ENCODE peak calls at places on chromosomes 1 and 21, in five cellular contexts. One of them, this sample, is unnamed.

GRCh38 chr1:178713270-178713669 is 11.8 kb upstream of the RALGPS2 start:
- DNase-seq in kidney: no peak
- DNase-seq in osteocyte: no peak
- DNase-seq in cardiac muscle cell: no peak
- DNase-seq in endothelial cell: no peak
- DNase-seq in this sample: no peak

GRCh38 chr1:107477233-107477632 is 336.4 kb downstream of the NTNG1 start:
- DNase-seq in kidney: no peak
- DNase-seq in osteocyte: no peak
- DNase-seq in cardiac muscle cell: no peak
- DNase-seq in endothelial cell: no peak
- DNase-seq in this sample: no peak

GRCh38 chr1:65075123-65075976 is 72.7 kb upstream of the AK4 start:
- DNase-seq in kidney: no peak
- DNase-seq in osteocyte: no peak
- DNase-seq in cardiac muscle cell: peak
- DNase-seq in endothelial cell: peak
- DNase-seq in this sample: peak

GRCh38 chr1:228081578-228082259 is 789 bp upstream of the ARF1 start:
- DNase-seq in kidney: no peak
- DNase-seq in osteocyte: no peak
- DNase-seq in cardiac muscle cell: peak
- DNase-seq in endothelial cell: no peak
- DNase-seq in this sample: peak

GRCh38 chr1:245261786-245262185 is 107.0 kb downstream of the KIF26B start:
- DNase-seq in kidney: no peak
- DNase-seq in osteocyte: no peak
- DNase-seq in cardiac muscle cell: no peak
- DNase-seq in endothelial cell: no peak
- DNase-seq in this sample: no peak

GRCh38 chr1:28365864-28366263 is 3.7 kb upstream of the PHACTR4 start:
- DNase-seq in kidney: no peak
- DNase-seq in osteocyte: no peak
- DNase-seq in cardiac muscle cell: no peak
- DNase-seq in endothelial cell: no peak
- DNase-seq in this sample: no peak

GRCh38 chr1:84582802-84583587 is 8.8 kb upstream of the CTBS start:
- DNase-seq in kidney: no peak
- DNase-seq in osteocyte: no peak
- DNase-seq in cardiac muscle cell: peak
- DNase-seq in endothelial cell: no peak
- DNase-seq in this sample: no peak

GRCh38 chr1:226223786-226224244 is 351 bp downstream of the MIXL1 start:
- DNase-seq in kidney: peak
- DNase-seq in osteocyte: no peak
- DNase-seq in cardiac muscle cell: peak
- DNase-seq in endothelial cell: peak
- DNase-seq in this sample: peak

GRCh38 chr1:198295186-198295585 is 138.4 kb downstream of the NEK7 start:
- DNase-seq in kidney: no peak
- DNase-seq in osteocyte: no peak
- DNase-seq in cardiac muscle cell: no peak
- DNase-seq in endothelial cell: no peak
- DNase-seq in this sample: no peak

GRCh38 chr1:39346876-39347275 is 142.4 kb downstream of the MACF1 start:
- DNase-seq in kidney: no peak
- DNase-seq in osteocyte: no peak
- DNase-seq in cardiac muscle cell: no peak
- DNase-seq in endothelial cell: no peak
- DNase-seq in this sample: no peak

GRCh38 chr1:166974647-166975345 is 544 bp downstream of the ILDR2 start:
- DNase-seq in kidney: no peak
- DNase-seq in osteocyte: no peak
- DNase-seq in cardiac muscle cell: no peak
- DNase-seq in endothelial cell: no peak
- DNase-seq in this sample: no peak

GRCh38 chr1:172547071-172547470 is 14.1 kb downstream of the SUCO start:
- DNase-seq in kidney: no peak
- DNase-seq in osteocyte: no peak
- DNase-seq in cardiac muscle cell: no peak
- DNase-seq in endothelial cell: no peak
- DNase-seq in this sample: no peak

GRCh38 chr1:42825058-42825851 is 8.1 kb upstream of the SVBP start:
- DNase-seq in kidney: no peak
- DNase-seq in osteocyte: no peak
- DNase-seq in cardiac muscle cell: no peak
- DNase-seq in endothelial cell: no peak
- DNase-seq in this sample: no peak

GRCh38 chr1:76144233-76144632 is 69.7 kb downstream of the ST6GALNAC3 start:
- DNase-seq in kidney: no peak
- DNase-seq in osteocyte: no peak
- DNase-seq in cardiac muscle cell: no peak
- DNase-seq in endothelial cell: no peak
- DNase-seq in this sample: no peak

GRCh38 chr1:172478485-172478884 is 34.6 kb upstream of the PIGC start:
- DNase-seq in kidney: no peak
- DNase-seq in osteocyte: no peak
- DNase-seq in cardiac muscle cell: no peak
- DNase-seq in endothelial cell: no peak
- DNase-seq in this sample: no peak

GRCh38 chr1:61230523-61230922 is 148.2 kb downstream of the NFIA start:
- DNase-seq in kidney: no peak
- DNase-seq in osteocyte: no peak
- DNase-seq in cardiac muscle cell: no peak
- DNase-seq in endothelial cell: no peak
- DNase-seq in this sample: no peak

GRCh38 chr1:159214149-159214760 is 9.6 kb downstream of the ACKR1 start:
- DNase-seq in kidney: no peak
- DNase-seq in osteocyte: no peak
- DNase-seq in cardiac muscle cell: peak
- DNase-seq in endothelial cell: peak
- DNase-seq in this sample: peak

GRCh38 chr21:37914211-37914900 is 1.9 kb downstream of the KCNJ6 start:
- DNase-seq in kidney: no peak
- DNase-seq in osteocyte: peak
- DNase-seq in cardiac muscle cell: peak
- DNase-seq in endothelial cell: peak
- DNase-seq in this sample: peak

GRCh38 chr1:203129501-203130231 is 2.1 kb downstream of the ADORA1 start:
- DNase-seq in kidney: no peak
- DNase-seq in osteocyte: no peak
- DNase-seq in cardiac muscle cell: no peak
- DNase-seq in endothelial cell: no peak
- DNase-seq in this sample: no peak

GRCh38 chr1:31714442-31715096 is 10.8 kb upstream of the COL16A1 start:
- DNase-seq in kidney: peak
- DNase-seq in osteocyte: no peak
- DNase-seq in cardiac muscle cell: peak
- DNase-seq in endothelial cell: peak
- DNase-seq in this sample: peak

DNA sequence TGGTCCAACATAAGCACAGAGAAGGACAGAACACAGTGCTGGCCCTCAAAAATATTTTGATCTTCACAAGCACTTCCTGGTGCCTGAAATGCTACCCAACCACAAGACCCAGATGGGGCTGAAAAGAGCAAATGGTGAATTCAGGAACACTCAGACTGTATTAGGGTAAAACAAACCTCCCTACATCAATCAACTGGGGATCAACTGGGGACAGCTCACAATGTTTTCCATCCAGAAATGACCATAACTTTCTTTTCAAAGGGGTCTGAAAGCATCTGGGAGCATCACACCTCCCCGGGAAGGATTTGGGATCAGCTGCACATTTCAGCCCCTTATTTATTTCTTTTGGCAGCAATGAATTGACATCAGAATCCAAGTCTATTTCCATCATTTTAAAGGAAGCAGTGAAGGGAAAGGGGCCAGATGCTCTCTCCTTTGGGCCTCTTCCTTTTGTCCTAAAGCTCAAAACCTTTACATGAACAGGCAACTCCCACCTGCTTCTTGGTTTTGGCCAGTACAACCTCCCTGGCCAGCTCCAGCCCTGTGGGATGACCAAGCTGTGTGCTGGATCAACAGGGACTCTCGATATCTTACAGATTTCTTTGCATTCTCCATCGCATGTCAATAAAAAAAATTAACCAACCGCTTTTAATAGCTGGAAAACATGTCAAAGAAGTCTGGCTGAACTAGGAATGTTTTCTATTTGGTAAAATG is 45.6 kb downstream of the KCNN3 start:
- DNase-seq in kidney: no peak
- DNase-seq in osteocyte: no peak
- DNase-seq in cardiac muscle cell: no peak
- DNase-seq in endothelial cell: no peak
- DNase-seq in this sample: no peak
- TF ChIP-seq CTCF in kidney: no peak
- TF ChIP-seq CTCF in osteocyte: no peak
- TF ChIP-seq CTCF in cardiac muscle cell: no peak
- TF ChIP-seq CTCF in endothelial cell: no peak
- TF ChIP-seq CTCF in this sample: no peak

GRCh38 chr21:45845063-45845789 is 136.3 kb upstream of the COL6A1 start:
- DNase-seq in kidney: no peak
- DNase-seq in osteocyte: no peak
- DNase-seq in cardiac muscle cell: no peak
- DNase-seq in endothelial cell: no peak
- DNase-seq in this sample: no peak
- TF ChIP-seq CTCF in kidney: no peak
- TF ChIP-seq CTCF in osteocyte: no peak
- TF ChIP-seq CTCF in cardiac muscle cell: no peak
- TF ChIP-seq CTCF in endothelial cell: no peak
- TF ChIP-seq CTCF in this sample: no peak

GRCh38 chr1:185720633-185721272 is 13.4 kb upstream of the HMCN1 start:
- DNase-seq in kidney: no peak
- DNase-seq in osteocyte: no peak
- DNase-seq in cardiac muscle cell: peak
- DNase-seq in endothelial cell: no peak
- DNase-seq in this sample: no peak
- TF ChIP-seq CTCF in kidney: peak
- TF ChIP-seq CTCF in osteocyte: peak
- TF ChIP-seq CTCF in cardiac muscle cell: peak
- TF ChIP-seq CTCF in endothelial cell: peak
- TF ChIP-seq CTCF in this sample: peak

DNA sequence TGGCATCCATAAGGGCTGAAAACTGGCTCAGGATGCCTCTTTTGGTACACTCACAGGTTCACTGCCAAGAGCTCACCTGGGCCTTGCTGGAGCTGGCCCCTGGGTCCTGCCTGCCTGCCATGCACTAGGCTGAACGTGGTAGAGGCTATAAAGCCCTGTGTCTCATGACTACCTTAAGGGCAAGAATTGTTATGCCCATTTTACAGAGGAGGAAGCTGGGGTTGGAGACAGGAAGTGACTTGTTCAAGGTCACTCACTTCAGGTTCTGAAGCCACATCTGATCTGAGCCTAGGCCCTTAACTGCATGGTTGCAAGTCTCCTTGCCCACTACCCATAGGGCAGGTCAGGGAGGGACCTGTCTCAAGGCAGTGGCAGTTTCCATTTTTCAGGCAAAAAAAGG is 7.9 kb downstream of the STK40 start:
- DNase-seq in kidney: peak
- DNase-seq in osteocyte: no peak
- DNase-seq in cardiac muscle cell: no peak
- DNase-seq in endothelial cell: no peak
- DNase-seq in this sample: no peak
- TF ChIP-seq CTCF in kidney: no peak
- TF ChIP-seq CTCF in osteocyte: no peak
- TF ChIP-seq CTCF in cardiac muscle cell: no peak
- TF ChIP-seq CTCF in endothelial cell: no peak
- TF ChIP-seq CTCF in this sample: no peak

This sample was measured in progenitor cell of endocrine pancreas.